ENCODE peak calls at places on chromosomes 11 and 22, in seven cellular contexts. U is fibroblast of mammary gland, R is psoas muscle, T is IMR-90, S is GM12864, X is foreskin fibroblast, J is upper lobe of right lung. V is an unnamed sample.

GRCh38 chr11:123238297-123238696 is 43.2 kb upstream of the CLMP start:
- DNase-seq in U (peak), S (no peak), R (peak), J (no peak), X (peak), T (peak), V (peak)

GRCh38 chr11:10091314-10092045 is 202.5 kb downstream of the SBF2 start:
- DNase-seq in R (no peak), S (no peak), X (no peak), U (no peak), T (peak), J (no peak), V (peak)

GRCh38 chr22:32847067-32847491 is 45.6 kb downstream of the TIMP3 start:
- DNase-seq in U (peak), S (no peak), R (no peak), J (no peak), X (no peak), T (no peak), V (peak)

GRCh38 chr11:116515666-116516184 is 257.1 kb downstream of the BUD13 start:
- DNase-seq in S (no peak), U (no peak), X (no peak), J (no peak), R (no peak), T (no peak), V (no peak)

GRCh38 chr11:108616549-108616948 is 23.0 kb upstream of the EXPH5 start:
- DNase-seq in X (peak), J (no peak), S (no peak), R (no peak), U (peak), T (peak), V (peak)

GRCh38 chr11:100329352-100329751 is 357.7 kb upstream of the ARHGAP42 start:
- DNase-seq in J (no peak), U (no peak), T (no peak), X (no peak), S (no peak), R (no peak), V (peak)

GRCh38 chr22:32571764-32572163 is 97.2 kb downstream of the FBXO7 start:
- DNase-seq in R (no peak), T (no peak), X (no peak), S (no peak), U (no peak), J (no peak), V (no peak)

GRCh38 chr11:68838572-68838964 is 3.1 kb downstream of the CPT1A start:
- DNase-seq in U (peak), J (no peak), T (no peak), X (no peak), S (no peak), R (peak), V (no peak)

DNA sequence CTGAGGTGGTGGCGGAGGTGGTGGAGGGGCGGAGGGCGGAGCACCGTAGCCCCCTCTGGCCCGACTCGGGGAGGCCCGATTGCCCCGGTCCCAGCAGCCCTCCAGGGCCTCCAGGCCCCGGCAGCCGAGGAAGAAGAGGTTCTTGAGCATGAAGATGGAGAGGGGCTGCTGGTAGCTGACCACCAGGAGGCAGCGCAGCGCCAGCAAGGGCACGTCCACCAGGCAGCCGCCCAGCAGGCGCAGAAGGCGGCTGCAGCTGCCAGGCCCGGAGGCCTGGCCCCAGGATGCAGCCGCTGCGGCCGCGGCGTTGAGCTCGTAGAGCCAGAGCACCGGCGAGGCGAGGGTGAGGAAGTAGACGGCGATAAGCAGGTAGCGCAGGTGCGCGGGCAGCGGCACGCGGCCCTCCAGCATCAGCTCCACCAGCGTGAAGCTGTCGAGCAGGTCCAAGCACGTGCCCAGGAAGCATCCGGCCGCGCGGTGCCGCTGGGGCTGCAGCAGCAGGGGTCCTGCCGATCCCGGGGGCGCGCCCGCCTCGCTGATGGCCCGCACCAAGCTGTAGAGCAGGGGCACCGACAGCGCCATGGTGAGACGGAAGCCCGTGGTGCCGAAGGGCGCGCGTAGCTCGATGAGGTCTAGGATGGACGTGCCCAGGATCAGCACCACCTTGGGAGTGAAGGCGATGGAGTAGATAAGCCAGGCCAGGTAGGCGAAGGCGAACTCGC is 1.5 kb downstream of the TMEM121B start:
- DNase-seq in T (no peak), U (peak), R (peak), J (no peak), X (peak), S (no peak), V (peak)
- TF ChIP-seq CTCF in T (no peak), U (peak), R (peak), J (peak), X (no peak), S (peak), V (peak)

DNA sequence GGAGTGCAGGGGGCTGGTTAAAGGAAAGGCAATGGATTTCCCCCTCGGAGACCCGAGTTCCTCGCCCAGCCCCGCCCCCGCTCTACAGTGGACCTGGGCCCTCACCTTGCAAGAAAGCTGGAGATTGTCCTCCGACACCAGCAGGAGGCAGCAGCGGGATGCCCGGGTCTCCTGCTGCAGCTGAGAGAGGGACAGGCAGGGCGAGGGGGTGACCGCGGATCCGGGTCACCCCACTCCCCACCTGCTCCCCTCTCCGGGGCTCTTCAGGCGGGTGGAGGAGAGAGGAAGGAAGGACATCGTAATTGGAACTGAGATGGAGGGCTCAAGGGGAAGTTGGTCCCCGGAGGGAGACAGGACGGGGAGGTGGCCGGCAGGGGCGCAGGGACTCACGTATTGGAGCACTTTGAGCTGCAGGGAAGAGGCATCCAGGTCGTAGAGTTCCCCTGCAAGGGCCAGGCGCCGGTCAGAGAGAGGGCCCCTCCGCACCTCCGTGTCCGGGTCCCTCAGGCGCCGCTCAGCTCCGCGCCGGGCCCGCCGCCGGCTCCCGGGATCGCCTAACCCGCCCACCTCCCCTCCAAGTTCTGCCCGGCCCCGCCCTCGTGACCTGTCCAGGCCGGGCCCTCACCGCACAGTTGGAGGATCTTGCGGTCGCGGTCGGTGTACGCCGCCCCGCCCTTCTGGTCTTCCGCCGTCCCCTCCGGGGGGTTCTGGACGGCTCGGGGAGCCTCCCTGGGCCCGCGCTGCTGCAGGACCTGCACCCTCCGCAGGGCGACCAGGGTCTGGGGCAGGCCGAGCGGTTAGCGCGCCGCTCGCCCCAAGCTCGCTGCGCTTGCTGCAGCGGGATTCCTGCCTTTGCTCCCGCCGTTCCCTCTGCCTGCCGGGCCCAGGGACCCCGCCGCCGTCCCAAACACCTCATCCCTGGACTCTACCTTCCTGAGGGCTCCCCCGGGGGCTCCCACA is 84.1 kb downstream of the PDE2A start:
- DNase-seq in S (no peak), T (no peak), R (no peak), X (peak), U (peak), J (peak), V (peak)
- H3K4me3 ChIP-seq in S (no peak), T (no peak), R (peak), X (no peak), U (no peak), J (peak), V (peak)

GRCh38 chr11:78149646-78150045 is 10.2 kb upstream of the ALG8 start:
- DNase-seq in S (no peak), T (peak), X (peak), J (no peak), R (no peak), U (peak), V (peak)
- TF ChIP-seq CTCF in S (no peak), T (peak), X (peak), J (peak), R (peak), U (peak), V (peak)

GRCh38 chr22:25360891-25361645 is 141.6 kb downstream of the CRYBB2 start:
- DNase-seq in X (no peak), T (no peak), U (no peak), R (no peak), J (peak), S (no peak), V (no peak)
- H3K4me3 ChIP-seq in X (no peak), T (no peak), U (no peak), R (no peak), J (no peak), S (no peak), V (no peak)

V was measured in choroid plexus epithelial cell.